ENCODE peak calls at places on chromosome 7, in four cellular contexts. R is HepG2, A is WTC11, N is K562. H is an unnamed sample.

GRCh38 chr7:43880596-43880995 is 11.3 kb upstream of the MRPS24 start:
- DNase-seq in N (no peak), A (no peak), R (no peak), H (no peak)

GRCh38 chr7:17403996-17404395 is 105.5 kb downstream of the AHR start:
- DNase-seq in N (no peak), A (no peak), R (peak; percentile 15), H (no peak)

GRCh38 chr7:134845461-134845860 is 66.0 kb downstream of the CALD1 start:
- DNase-seq in A (no peak), N (no peak), R (peak; percentile 74), H (peak; percentile 52)

GRCh38 chr7:116232402-116232749 is 22.0 kb downstream of the TES start:
- DNase-seq in R (no peak), N (no peak), A (no peak), H (no peak)

GRCh38 chr7:70063371-70063770 is 465.1 kb downstream of the AUTS2 start:
- DNase-seq in A (no peak), R (no peak), N (no peak), H (no peak)

GRCh38 chr7:55532150-55532917 is 40.0 kb downstream of the VOPP1 start:
- DNase-seq in A (no peak), R (no peak), N (no peak), H (no peak)

GRCh38 chr7:88276605-88277153 is 30.0 kb downstream of the STEAP4 start:
- DNase-seq in N (no peak), R (no peak), A (no peak), H (no peak)

GRCh38 chr7:66609176-66609575 is 19.5 kb upstream of the KCTD7 start:
- DNase-seq in N (no peak), A (no peak), R (no peak), H (no peak)

GRCh38 chr7:28407643-28408042 is 4.7 kb upstream of the CREB5 start:
- DNase-seq in N (no peak), A (no peak), R (no peak), H (peak; percentile 52)

GRCh38 chr7:5282464-5283316 is at the start of gene SLC29A4:
- DNase-seq in R (no peak), A (no peak), N (peak; percentile 73), H (peak; percentile 48)

GRCh38 chr7:130695840-130696239 is 9.5 kb upstream of the TSGA13 start:
- DNase-seq in R (peak; percentile 36), N (peak; percentile 41), A (no peak), H (peak; percentile 64)

GRCh38 chr7:116438274-116438673 is 61.3 kb upstream of the CAV2 start:
- DNase-seq in R (peak; percentile 4), N (no peak), A (no peak), H (peak; percentile 76)

GRCh38 chr7:112449902-112450806 is at the start of gene IFRD1:
- DNase-seq in N (peak; percentile 99), R (peak; percentile 96), A (peak; percentile 99), H (peak; percentile 99)

GRCh38 chr7:117076426-117076943 is 123.2 kb downstream of the ST7 start:
- DNase-seq in A (no peak), N (no peak), R (peak; percentile 3), H (no peak)

GRCh38 chr7:30925913-30926312 is 14.3 kb downstream of the AQP1 start:
- DNase-seq in N (no peak), A (peak; percentile 5), R (no peak), H (no peak)

GRCh38 chr7:95473276-95473985 is 12.3 kb upstream of the ASB4 start:
- DNase-seq in A (no peak), N (no peak), R (no peak), H (no peak)

GRCh38 chr7:39948375-39948774 is 1.7 kb upstream of the CDK13 start:
- DNase-seq in A (no peak), N (no peak), R (no peak), H (no peak)

GRCh38 chr7:64174328-64174727 is 32.7 kb upstream of the ZNF735 start:
- DNase-seq in N (no peak), R (no peak), A (no peak), H (no peak)

GRCh38 chr7:96244244-96244991 is 77.5 kb downstream of the SLC25A13 start:
- DNase-seq in R (no peak), N (no peak), A (no peak), H (no peak)

GRCh38 chr7:138784692-138785091 is 13.1 kb upstream of the TMEM213 start:
- DNase-seq in A (no peak), R (no peak), N (no peak), H (no peak)

GRCh38 chr7:112951070-112951469 is 135.6 kb downstream of the GPR85 start:
- DNase-seq in R (no peak), A (no peak), N (no peak), H (no peak)

GRCh38 chr7:41503438-41503837 is 199.5 kb downstream of the INHBA start:
- DNase-seq in N (no peak), A (no peak), R (no peak), H (no peak)

GRCh38 chr7:7323352-7323751 is 141.0 kb downstream of the C1GALT1 start:
- DNase-seq in N (no peak), R (no peak), A (no peak), H (no peak)

GRCh38 chr7:5488286-5488878 is 64.7 kb upstream of the TNRC18 start:
- DNase-seq in N (no peak), A (peak; percentile 18), R (no peak), H (no peak)

GRCh38 chr7:92255308-92255707 is 9.5 kb downstream of the ANKIB1 start:
- DNase-seq in A (no peak), N (no peak), R (no peak), H (no peak)

GRCh38 chr7:105003275-105003674 is 10.7 kb upstream of the KMT2E start:
- DNase-seq in R (no peak), A (no peak), N (no peak), H (peak; percentile 44)

GRCh38 chr7:137935849-137936508 is 65.9 kb downstream of the CREB3L2 start:
- DNase-seq in R (no peak), A (no peak), N (no peak), H (no peak)

GRCh38 chr7:77759294-77759889 is 38.8 kb downstream of the TMEM60 start:
- DNase-seq in N (peak; percentile 61), R (peak; percentile 57), A (peak; percentile 64), H (peak; percentile 71)

GRCh38 chr7:46741924-46742607 is 821.0 kb upstream of the IGFBP3 start:
- DNase-seq in N (no peak), A (no peak), R (no peak), H (no peak)

GRCh38 chr7:152949198-152949597 is 189.6 kb downstream of the ACTR3B start:
- DNase-seq in R (no peak), N (no peak), A (no peak), H (no peak)

GRCh38 chr7:4957847-4958476 is 1.0 kb downstream of the MMD2 start:
- DNase-seq in N (no peak), A (no peak), R (no peak), H (no peak)

GRCh38 chr7:137990251-137990901 is 11.5 kb downstream of the CREB3L2 start:
- DNase-seq in N (no peak), R (no peak), A (no peak), H (no peak)

GRCh38 chr7:36468361-36469140 is 78.9 kb downstream of the ANLN start:
- DNase-seq in N (no peak), A (no peak), R (no peak), H (no peak)

GRCh38 chr7:87476179-87476557 is 688 bp upstream of the ABCB4 start:
- DNase-seq in N (no peak), R (no peak), A (no peak), H (no peak)

GRCh38 chr7:2403718-2404648 is 572 bp downstream of the CHST12 start:
- DNase-seq in N (peak; percentile 73), R (no peak), A (peak; percentile 58), H (peak; percentile 76)

GRCh38 chr7:112370436-112370835 is 79.8 kb upstream of the IFRD1 start:
- DNase-seq in R (no peak), A (no peak), N (no peak), H (no peak)

GRCh38 chr7:157529768-157530560 is 193.2 kb downstream of the DNAJB6 start:
- DNase-seq in R (no peak), A (peak; percentile 3), N (no peak), H (no peak)

GRCh38 chr7:128938524-128939074 is 872 bp downstream of the IRF5 start:
- DNase-seq in A (no peak), N (peak; percentile 62), R (no peak), H (no peak)
- TF ChIP-seq HMGXB4 in A (no peak), N (no peak), R (no peak), H (no peak)

DNA sequence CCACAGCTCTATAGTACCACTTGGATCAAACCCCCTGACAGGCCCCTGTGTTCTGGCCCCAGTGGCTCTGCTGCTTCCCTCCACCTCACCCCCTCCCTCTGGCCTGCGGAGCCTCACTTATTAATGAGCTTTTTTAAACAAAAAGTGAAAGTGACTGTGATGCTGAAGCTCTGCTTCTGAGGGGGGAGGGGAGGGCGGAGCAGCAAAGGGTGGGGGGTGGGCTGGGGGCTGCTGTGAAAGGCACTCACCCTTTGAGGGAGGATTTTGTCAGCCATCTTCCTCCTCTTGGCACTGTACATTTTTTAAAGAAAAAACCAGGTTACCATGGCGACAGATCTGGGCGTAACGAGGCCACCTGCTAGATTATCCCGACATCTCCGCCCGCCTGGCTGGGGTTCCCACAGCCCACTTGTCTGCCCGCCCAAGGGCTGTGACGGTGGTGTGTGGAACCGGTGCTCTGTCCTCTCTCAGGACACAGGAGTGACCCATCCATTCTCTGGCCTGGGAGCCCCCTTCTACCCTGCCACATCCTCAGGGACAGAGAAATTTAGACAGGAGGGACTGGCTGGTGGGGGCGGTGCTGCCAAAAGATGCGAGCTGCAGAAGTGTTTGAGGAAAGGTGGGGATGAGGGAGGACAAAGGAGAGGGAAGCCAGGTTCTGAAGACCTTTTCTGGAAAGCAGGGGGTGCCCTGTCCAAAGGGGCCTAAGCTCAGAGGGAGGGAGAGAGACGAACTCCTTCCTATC is 4.9 kb downstream of the SMARCD3 start:
- DNase-seq in N (no peak), R (no peak), A (no peak), H (no peak)
- TF ChIP-seq HMGXB4 in N (no peak), R (no peak), A (no peak), H (no peak)

GRCh38 chr7:94423865-94424264 is 29.2 kb downstream of the COL1A2 start:
- DNase-seq in N (no peak), R (no peak), A (no peak), H (peak; percentile 6)
- TF ChIP-seq HMGXB4 in N (no peak), R (no peak), A (no peak), H (no peak)

DNA sequence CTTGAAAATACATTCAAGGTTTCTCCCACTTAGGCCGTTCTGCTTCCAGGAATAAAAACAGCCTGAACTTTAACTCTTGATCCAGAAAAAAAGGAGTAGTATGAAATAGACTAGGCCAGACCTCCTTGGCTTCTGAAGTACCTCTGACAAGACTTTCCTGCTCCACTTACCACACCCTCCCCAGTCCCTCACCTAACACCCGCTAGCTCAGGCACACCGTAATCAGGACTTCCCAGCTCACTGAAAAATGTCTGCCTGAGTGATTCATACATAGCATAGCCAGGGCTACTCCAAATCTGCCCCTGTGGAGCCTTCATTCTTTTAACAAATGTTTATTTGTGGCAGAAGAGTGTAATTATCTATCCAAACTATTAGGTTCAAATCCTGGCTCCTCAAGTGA is 30.3 kb upstream of the IL6 start:
- DNase-seq in N (peak; percentile 63), A (no peak), R (no peak), H (no peak)
- TF ChIP-seq HMGXB4 in N (no peak), A (no peak), R (no peak), H (no peak)

GRCh38 chr7:19296617-19297016 is 151.4 kb upstream of the FERD3L start:
- DNase-seq in N (no peak), A (no peak), R (no peak), H (no peak)
- TF ChIP-seq HMGXB4 in N (no peak), A (no peak), R (no peak), H (no peak)

GRCh38 chr7:94047965-94048364 is 43.8 kb upstream of the BET1 start:
- DNase-seq in R (no peak), N (no peak), A (no peak), H (no peak)
- TF ChIP-seq HMGXB4 in R (no peak), N (no peak), A (no peak), H (no peak)

GRCh38 chr7:25389489-25390106 is 161.3 kb upstream of the NPVF start:
- DNase-seq in N (peak; percentile 24), R (peak; percentile 13), A (no peak), H (peak; percentile 38)
- TF ChIP-seq HMGXB4 in N (no peak), R (no peak), A (no peak), H (no peak)